ENCODE peak calls at places on chromosomes 7 and 10, in nine cellular contexts. K is BJ, I is mammary epithelial cell, N is keratinocyte, F is astrocyte of the spinal cord, H is epithelial cell of esophagus, L is neural crest cell, J is K562, R is heart left ventricle. X is an unnamed sample.

GRCh38 chr10:96292971-96293909 is 11.0 kb upstream of the DNTT start:
- DNase-seq in K (no peak), I (peak), N (no peak), F (peak), H (peak), L (peak), J (no peak), R (no peak), X (peak)

GRCh38 chr7:47477191-47478016 is 104.5 kb downstream of the TNS3 start:
- DNase-seq in K (no peak), I (no peak), N (no peak), F (no peak), H (no peak), L (no peak), J (no peak), R (no peak), X (no peak)

GRCh38 chr10:112332022-112332421 is 41.9 kb upstream of the ACSL5 start:
- DNase-seq in K (no peak), I (no peak), N (no peak), F (no peak), H (no peak), L (no peak), J (no peak), R (no peak), X (no peak)

GRCh38 chr7:25857376-25858067 is 294.5 kb upstream of the NFE2L3 start:
- DNase-seq in K (no peak), I (peak), N (no peak), F (no peak), H (peak), L (peak), J (peak), R (no peak), X (peak)

GRCh38 chr7:80309971-80310549 is 175.4 kb downstream of the GNAI1 start:
- DNase-seq in K (no peak), I (no peak), N (no peak), F (no peak), H (no peak), L (no peak), J (no peak), R (no peak), X (no peak)

GRCh38 chr10:103632247-103632642 is 138.7 kb downstream of the NEURL1 start:
- DNase-seq in K (no peak), I (no peak), N (no peak), F (no peak), H (no peak), L (no peak), J (no peak), R (no peak), X (no peak)

GRCh38 chr10:117226813-117227451 is 14.0 kb upstream of the SLC18A2 start:
- DNase-seq in K (no peak), I (peak), N (no peak), F (no peak), H (peak), L (no peak), J (peak), R (no peak), X (peak)

GRCh38 chr10:96960872-96961271 is 128.8 kb downstream of the LCOR start:
- DNase-seq in K (peak), I (no peak), N (no peak), F (no peak), H (no peak), L (no peak), J (no peak), R (no peak), X (no peak)

GRCh38 chr7:116449950-116450349 is 49.6 kb upstream of the CAV2 start:
- DNase-seq in K (no peak), I (no peak), N (no peak), F (no peak), H (no peak), L (no peak), J (no peak), R (no peak), X (no peak)

GRCh38 chr7:32905175-32905662 is 13.7 kb upstream of the KBTBD2 start:
- DNase-seq in K (peak), I (peak), N (no peak), F (peak), H (peak), L (peak), J (peak), R (peak), X (peak)

GRCh38 chr10:114762811-114763210 is 58.8 kb upstream of the FHIP2A start:
- DNase-seq in K (no peak), I (peak), N (no peak), F (no peak), H (peak), L (no peak), J (no peak), R (no peak), X (no peak)

GRCh38 chr7:22576941-22577927 is 77.2 kb upstream of the STEAP1B start:
- DNase-seq in K (peak), I (peak), N (no peak), F (peak), H (peak), L (no peak), J (no peak), R (no peak), X (peak)

GRCh38 chr10:59331661-59332060 is 30.7 kb downstream of the FAM13C start:
- DNase-seq in K (no peak), I (no peak), N (no peak), F (no peak), H (no peak), L (no peak), J (no peak), R (no peak), X (no peak)

GRCh38 chr10:35640951-35641429 is 1.1 kb downstream of the FZD8 start:
- DNase-seq in K (peak), I (peak), N (no peak), F (peak), H (peak), L (peak), J (no peak), R (peak), X (peak)

GRCh38 chr10:131655101-131655849 is 245.5 kb upstream of the PPP2R2D start:
- DNase-seq in K (no peak), I (no peak), N (no peak), F (no peak), H (no peak), L (peak), J (no peak), R (no peak), X (no peak)

GRCh38 chr7:94368371-94368791 is 26.3 kb upstream of the COL1A2 start:
- DNase-seq in K (peak), I (peak), N (no peak), F (peak), H (peak), L (no peak), J (no peak), R (no peak), X (no peak)

GRCh38 chr7:20713792-20714191 is 72.9 kb downstream of the SP8 start:
- DNase-seq in K (no peak), I (no peak), N (no peak), F (no peak), H (no peak), L (no peak), J (no peak), R (no peak), X (no peak)

GRCh38 chr7:73901823-73902597 is 41.1 kb downstream of the TMEM270 start:
- DNase-seq in K (no peak), I (no peak), N (no peak), F (no peak), H (no peak), L (no peak), J (no peak), R (peak), X (no peak)

GRCh38 chr10:78337646-78338391 is 304.2 kb downstream of the RPS24 start:
- DNase-seq in K (no peak), I (no peak), N (no peak), F (peak), H (no peak), L (no peak), J (no peak), R (no peak), X (peak)

GRCh38 chr7:106022193-106022821 is 59.2 kb downstream of the CDHR3 start:
- DNase-seq in K (no peak), I (peak), N (no peak), F (peak), H (no peak), L (no peak), J (no peak), R (no peak), X (no peak)

GRCh38 chr10:119786117-119786769 is 60.4 kb downstream of the INPP5F start:
- DNase-seq in K (no peak), I (no peak), N (no peak), F (peak), H (peak), L (no peak), J (no peak), R (no peak), X (no peak)

GRCh38 chr7:142916508-142916907 is 17.0 kb downstream of the TRPV5 start:
- DNase-seq in K (no peak), I (no peak), N (no peak), F (no peak), H (no peak), L (no peak), J (no peak), R (no peak), X (no peak)

GRCh38 chr7:34320926-34321609 is 336.9 kb upstream of the NPSR1 start:
- DNase-seq in K (peak), I (peak), N (peak), F (peak), H (peak), L (peak), J (peak), R (no peak), X (peak)

GRCh38 chr7:158317238-158318205 is 270.1 kb downstream of the PTPRN2 start:
- DNase-seq in K (no peak), I (no peak), N (no peak), F (no peak), H (no peak), L (peak), J (no peak), R (no peak), X (no peak)

GRCh38 chr10:35843524-35844171 is 201.6 kb upstream of the FZD8 start:
- DNase-seq in K (no peak), I (no peak), N (no peak), F (peak), H (no peak), L (no peak), J (no peak), R (no peak), X (no peak)

GRCh38 chr7:151795168-151795754 is 81.7 kb downstream of the PRKAG2 start:
- DNase-seq in K (no peak), I (no peak), N (no peak), F (no peak), H (no peak), L (no peak), J (no peak), R (peak), X (no peak)

GRCh38 chr7:42315096-42315495 is 78.1 kb upstream of the GLI3 start:
- DNase-seq in K (no peak), I (no peak), N (no peak), F (peak), H (no peak), L (no peak), J (no peak), R (no peak), X (no peak)

GRCh38 chr7:17371656-17372524 is 73.4 kb downstream of the AHR start:
- DNase-seq in K (peak), I (peak), N (peak), F (peak), H (peak), L (no peak), J (no peak), R (no peak), X (peak)

GRCh38 chr7:7639421-7639820 is 1.1 kb upstream of the UMAD1 start:
- DNase-seq in K (no peak), I (no peak), N (no peak), F (no peak), H (no peak), L (no peak), J (no peak), R (no peak), X (no peak)

GRCh38 chr7:155371884-155372781 is 74.5 kb downstream of the INSIG1 start:
- DNase-seq in K (no peak), I (peak), N (no peak), F (no peak), H (peak), L (no peak), J (peak), R (no peak), X (no peak)

GRCh38 chr10:68095176-68095575 is 14.1 kb upstream of the MYPN start:
- DNase-seq in K (peak), I (peak), N (no peak), F (peak), H (peak), L (no peak), J (no peak), R (no peak), X (no peak)

GRCh38 chr7:28958235-28958945 is at the start of gene TRIL:
- DNase-seq in K (no peak), I (no peak), N (no peak), F (peak), H (peak), L (peak), J (no peak), R (peak), X (peak)

GRCh38 chr7:68250143-68250542 is 1253.5 kb downstream of the TYW1 start:
- DNase-seq in K (no peak), I (no peak), N (no peak), F (no peak), H (no peak), L (no peak), J (no peak), R (no peak), X (no peak)

GRCh38 chr10:15764867-15765454 is 45.2 kb upstream of the ITGA8 start:
- DNase-seq in K (no peak), I (no peak), N (no peak), F (no peak), H (no peak), L (no peak), J (no peak), R (no peak), X (no peak)
- TF ChIP-seq CTCF in K (no peak), I (no peak), N (no peak), F (no peak), H (no peak), L (no peak), J (no peak), R (no peak), X (no peak)

GRCh38 chr10:18516851-18517250 is 134.5 kb downstream of the NSUN6 start:
- DNase-seq in K (no peak), I (no peak), N (no peak), F (no peak), H (no peak), L (no peak), J (no peak), R (no peak), X (no peak)
- TF ChIP-seq CTCF in K (no peak), I (no peak), N (no peak), F (no peak), H (no peak), L (no peak), J (no peak), R (no peak), X (no peak)

GRCh38 chr7:98234429-98235147 is 17.4 kb downstream of the TECPR1 start:
- DNase-seq in K (no peak), I (no peak), N (no peak), F (no peak), H (no peak), L (no peak), J (no peak), R (no peak), X (no peak)
- TF ChIP-seq CTCF in K (no peak), I (no peak), N (no peak), F (no peak), H (no peak), L (no peak), J (no peak), R (no peak), X (no peak)

GRCh38 chr10:25176421-25176968 is 1.7 kb downstream of the GPR158 start:
- DNase-seq in K (no peak), I (no peak), N (no peak), F (no peak), H (no peak), L (peak), J (no peak), R (no peak), X (no peak)
- TF ChIP-seq CTCF in K (no peak), I (no peak), N (no peak), F (no peak), H (no peak), L (no peak), J (no peak), R (no peak), X (no peak)

GRCh38 chr10:4453276-4453675 is 372.7 kb upstream of the AKR1E2 start:
- DNase-seq in K (no peak), I (no peak), N (no peak), F (no peak), H (no peak), L (no peak), J (no peak), R (no peak), X (no peak)

GRCh38 chr10:4457597-4457996 is 368.4 kb upstream of the AKR1E2 start:
- DNase-seq in K (no peak), I (no peak), N (no peak), F (no peak), H (no peak), L (no peak), J (no peak), R (no peak), X (no peak)

GRCh38 chr10:4451512-4451911 is 374.5 kb upstream of the AKR1E2 start:
- DNase-seq in K (no peak), I (no peak), N (no peak), F (no peak), H (no peak), L (no peak), J (no peak), R (no peak), X (no peak)

GRCh38 chr10:4450981-4451501 is 375.0 kb upstream of the AKR1E2 start:
- DNase-seq in K (peak), I (peak), N (no peak), F (peak), H (peak), L (no peak), J (no peak), R (no peak), X (no peak)

GRCh38 chr10:4453950-4454349 is 372.1 kb upstream of the AKR1E2 start:
- DNase-seq in K (no peak), I (no peak), N (no peak), F (no peak), H (no peak), L (no peak), J (no peak), R (no peak), X (no peak)
- TF ChIP-seq CTCF in K (no peak), I (no peak), N (no peak), F (no peak), H (no peak), L (no peak), J (no peak), R (no peak), X (no peak)

X was measured in colonic mucosa.